ENCODE peak calls at places on chromosomes 7 and 10, in seven cellular contexts. B is substantia nigra, M is A673, U is left ventricle myocardium inferior, K is upper lobe of right lung, H is WERI-Rb-1, S is colonic mucosa. C is an unnamed sample.
A peak's percentile ranks its signal among the peaks of the same experiment; 100 is the strongest.

GRCh38 chr7:112160130-112160770 is 45.9 kb downstream of the DOCK4 start:
- DNase-seq in B (no peak), M (peak; percentile 36), U (no peak), K (no peak), H (no peak), S (no peak), C (no peak)

GRCh38 chr7:127802845-127803244 is 150.9 kb downstream of the SND1 start:
- DNase-seq in B (no peak), M (peak; percentile 37), U (no peak), K (no peak), H (no peak), S (no peak), C (no peak)

GRCh38 chr7:24052572-24053223 is 231.3 kb upstream of the NPY start:
- DNase-seq in B (no peak), M (peak; percentile 90), U (no peak), K (no peak), H (no peak), S (no peak), C (peak; percentile 96)

GRCh38 chr10:69644658-69645295 is 14.7 kb downstream of the FAM241B start:
- DNase-seq in B (peak; percentile 15), M (peak; percentile 77), U (peak; percentile 40), K (peak; percentile 79), H (peak; percentile 72), S (peak; percentile 57), C (peak; percentile 70)

GRCh38 chr10:130875897-130876472 is 435.5 kb downstream of the TCERG1L start:
- DNase-seq in B (no peak), M (no peak), U (no peak), K (no peak), H (no peak), S (no peak), C (no peak)

GRCh38 chr10:97004591-97004990 is 172.5 kb downstream of the LCOR start:
- DNase-seq in B (no peak), M (no peak), U (no peak), K (no peak), H (no peak), S (no peak), C (no peak)

GRCh38 chr7:33054261-33054964 is 8.2 kb downstream of the NT5C3A start:
- DNase-seq in B (no peak), M (no peak), U (no peak), K (no peak), H (no peak), S (no peak), C (no peak)

GRCh38 chr10:88473989-88474883 is 108.9 kb downstream of the RNLS start:
- DNase-seq in B (no peak), M (no peak), U (no peak), K (peak; percentile 63), H (peak; percentile 23), S (peak; percentile 63), C (no peak)

GRCh38 chr7:15007507-15007906 is 105.0 kb upstream of the DGKB start:
- DNase-seq in B (no peak), M (peak; percentile 25), U (no peak), K (no peak), H (peak; percentile 32), S (no peak), C (no peak)

GRCh38 chr7:81990395-81990794 is 220.5 kb upstream of the HGF start:
- DNase-seq in B (no peak), M (peak; percentile 6), U (no peak), K (no peak), H (no peak), S (no peak), C (peak; percentile 11)

GRCh38 chr7:27133409-27134157 is 3.0 kb upstream of the HOXA4 start:
- DNase-seq in B (no peak), M (no peak), U (no peak), K (no peak), H (no peak), S (peak; percentile 69), C (no peak)

GRCh38 chr10:70190581-70190980 is 20.3 kb upstream of the SAR1A start:
- DNase-seq in B (no peak), M (peak; percentile 29), U (no peak), K (no peak), H (no peak), S (no peak), C (no peak)

GRCh38 chr10:57785546-57785945 is 482.1 kb downstream of the IPMK start:
- DNase-seq in B (no peak), M (no peak), U (no peak), K (no peak), H (no peak), S (no peak), C (no peak)

GRCh38 chr10:62763155-62763554 is 41.4 kb upstream of the ADO start:
- DNase-seq in B (no peak), M (no peak), U (peak; percentile 72), K (no peak), H (no peak), S (no peak), C (no peak)

GRCh38 chr10:52056296-52056695 is 257.8 kb upstream of the DKK1 start:
- DNase-seq in B (no peak), M (peak; percentile 21), U (no peak), K (no peak), H (no peak), S (no peak), C (no peak)

GRCh38 chr10:89283174-89283987 is 18.5 kb upstream of the IFIT2 start:
- DNase-seq in B (no peak), M (no peak), U (no peak), K (no peak), H (peak; percentile 51), S (no peak), C (peak; percentile 30)

GRCh38 chr10:78579995-78580394 is 488.8 kb upstream of the ZMIZ1 start:
- DNase-seq in B (peak; percentile 65), M (peak; percentile 66), U (peak; percentile 78), K (no peak), H (no peak), S (peak; percentile 34), C (peak; percentile 15)

GRCh38 chr10:102208311-102209035 is 17.6 kb upstream of the ELOVL3 start:
- DNase-seq in B (no peak), M (no peak), U (no peak), K (no peak), H (no peak), S (no peak), C (peak; percentile 98)

GRCh38 chr7:138328215-138328614 is 131.8 kb upstream of the TRIM24 start:
- DNase-seq in B (no peak), M (no peak), U (no peak), K (no peak), H (no peak), S (no peak), C (no peak)

GRCh38 chr7:56028942-56029630 is 22.2 kb downstream of the PSPH start:
- DNase-seq in B (no peak), M (no peak), U (no peak), K (no peak), H (no peak), S (no peak), C (peak; percentile 16)

GRCh38 chr10:10647331-10647730 is 370.3 kb upstream of the CELF2 start:
- DNase-seq in B (no peak), M (no peak), U (no peak), K (no peak), H (no peak), S (no peak), C (no peak)

GRCh38 chr7:151313857-151314256 is 27.8 kb upstream of the NUB1 start:
- DNase-seq in B (no peak), M (peak; percentile 19), U (peak; percentile 60), K (no peak), H (no peak), S (peak; percentile 28), C (no peak)

GRCh38 chr10:114304017-114304565 is 65.0 kb downstream of the VWA2 start:
- DNase-seq in B (peak; percentile 47), M (peak; percentile 87), U (peak; percentile 81), K (no peak), H (peak; percentile 82), S (peak; percentile 90), C (peak; percentile 85)

GRCh38 chr10:91196268-91197043 is 24.0 kb upstream of the PCGF5 start:
- DNase-seq in B (no peak), M (no peak), U (no peak), K (no peak), H (no peak), S (no peak), C (no peak)

GRCh38 chr7:137606061-137606674 is 240.6 kb downstream of the DGKI start:
- DNase-seq in B (no peak), M (peak; percentile 67), U (no peak), K (no peak), H (no peak), S (no peak), C (no peak)

GRCh38 chr10:71255817-71256660 is 43.7 kb downstream of the UNC5B start:
- DNase-seq in B (no peak), M (no peak), U (peak; percentile 70), K (no peak), H (no peak), S (peak; percentile 92), C (peak; percentile 67)
- H3K27ac ChIP-seq in B (peak overlapping the region; percentile 46), M (peak overlapping the region; percentile 16), U (peak overlapping the region; percentile 59), K (no peak overlapping the region), H (no peak overlapping the region), S (peak overlapping the region; percentile 73), C (peak overlapping the region; percentile 53)

DNA sequence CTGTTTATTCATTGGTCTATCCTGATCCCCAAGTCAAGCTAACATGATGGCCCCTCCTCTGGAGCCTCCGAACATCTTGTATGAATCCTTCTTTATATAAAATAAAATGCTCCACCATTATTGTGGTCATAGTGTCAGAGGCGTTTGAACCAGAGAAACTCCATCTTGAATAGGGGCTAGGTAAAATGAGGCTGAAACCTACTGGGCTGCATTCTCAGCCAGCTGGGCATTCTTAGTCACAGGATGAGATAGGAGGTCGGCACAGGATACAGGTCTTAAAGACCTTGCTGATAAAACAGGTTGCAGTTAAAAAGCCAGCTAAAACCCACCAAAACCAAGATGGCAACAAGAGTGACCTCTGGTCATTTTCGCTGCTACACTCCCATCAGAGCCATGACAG is 905.8 kb upstream of the AUTS2 start:
- DNase-seq in B (no peak), M (no peak), U (no peak), K (no peak), H (no peak), S (no peak), C (no peak)
- H3K27ac ChIP-seq in B (no peak overlapping the region), M (no peak overlapping the region), U (no peak overlapping the region), K (no peak overlapping the region), H (no peak overlapping the region), S (no peak overlapping the region), C (no peak overlapping the region)

DNA sequence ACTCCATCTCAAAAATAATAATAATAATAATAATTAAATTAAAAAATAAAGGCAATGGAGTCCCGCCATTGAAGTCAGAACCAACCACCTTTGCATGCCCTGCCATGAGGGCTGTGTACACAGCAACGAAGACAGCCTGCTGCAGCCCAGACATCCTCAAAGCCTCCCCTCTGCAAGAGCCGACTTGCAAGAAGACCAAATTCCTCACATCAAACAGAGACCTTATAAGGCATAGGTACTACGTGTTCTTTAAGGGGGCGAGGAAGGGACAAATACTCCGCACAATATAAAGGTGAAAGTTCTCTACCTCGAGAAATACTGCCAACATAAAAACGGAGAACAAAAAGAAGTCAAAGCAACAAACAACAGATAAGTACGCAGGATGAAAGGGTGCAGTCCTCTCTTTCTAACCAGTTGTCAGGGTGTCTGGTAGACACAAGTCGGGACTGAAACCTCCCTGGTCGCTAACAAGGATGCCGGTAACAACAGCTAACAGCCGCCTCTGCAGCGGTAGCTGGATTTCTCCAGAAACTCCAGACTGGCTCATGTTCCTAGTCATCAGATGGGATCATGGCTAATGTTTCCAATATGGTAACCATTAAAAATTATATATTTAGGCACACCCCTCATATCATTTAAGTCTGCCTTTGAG is 23.6 kb downstream of the FGFR2 start:
- DNase-seq in B (no peak), M (no peak), U (no peak), K (no peak), H (no peak), S (no peak), C (no peak)
- H3K27ac ChIP-seq in B (peak overlapping the region; percentile 14), M (no peak overlapping the region), U (no peak overlapping the region), K (peak overlapping the region; percentile 3), H (no peak overlapping the region), S (no peak overlapping the region), C (no peak overlapping the region)

GRCh38 chr10:104084482-104085142 is 1.1 kb downstream of the COL17A1 start:
- DNase-seq in B (no peak), M (no peak), U (no peak), K (no peak), H (no peak), S (no peak), C (no peak)
- H3K27ac ChIP-seq in B (no peak overlapping the region), M (no peak overlapping the region), U (no peak overlapping the region), K (no peak overlapping the region), H (no peak overlapping the region), S (peak overlapping the region; percentile 64), C (no peak overlapping the region)